ENCODE peak calls at places on chromosomes 11 and 22, in six cellular contexts. One of them, this sample, is unnamed.

GRCh38 chr11:115215694-115216615 is 288.3 kb downstream of the CADM1 start:
- DNase-seq in mesenchymal stem cell: peak
- DNase-seq in IMR-90: no peak
- DNase-seq in H1: no peak
- DNase-seq in trophoblast cell: no peak
- DNase-seq in mesendoderm: peak
- DNase-seq in this sample: no peak

GRCh38 chr11:16278273-16278672 is 78.1 kb downstream of the SOX6 start:
- DNase-seq in mesenchymal stem cell: no peak
- DNase-seq in mesendoderm: no peak
- DNase-seq in trophoblast cell: no peak
- DNase-seq in H1: no peak
- DNase-seq in IMR-90: no peak
- DNase-seq in this sample: no peak

GRCh38 chr22:40324468-40325305 is 21.6 kb upstream of the ADSL start:
- DNase-seq in trophoblast cell: no peak
- DNase-seq in mesenchymal stem cell: no peak
- DNase-seq in H1: no peak
- DNase-seq in IMR-90: no peak
- DNase-seq in mesendoderm: no peak
- DNase-seq in this sample: no peak

GRCh38 chr11:67301951-67302516 is 1.3 kb upstream of the SSH3 start:
- DNase-seq in mesenchymal stem cell: peak
- DNase-seq in mesendoderm: peak
- DNase-seq in IMR-90: peak
- DNase-seq in trophoblast cell: peak
- DNase-seq in H1: peak
- DNase-seq in this sample: no peak

GRCh38 chr11:2521081-2521480 is 76.3 kb downstream of the KCNQ1 start:
- DNase-seq in mesenchymal stem cell: no peak
- DNase-seq in mesendoderm: no peak
- DNase-seq in trophoblast cell: no peak
- DNase-seq in IMR-90: no peak
- DNase-seq in H1: no peak
- DNase-seq in this sample: no peak

GRCh38 chr22:27445876-27446275 is 355.7 kb downstream of the MN1 start:
- DNase-seq in IMR-90: peak
- DNase-seq in H1: no peak
- DNase-seq in trophoblast cell: no peak
- DNase-seq in mesenchymal stem cell: peak
- DNase-seq in mesendoderm: no peak
- DNase-seq in this sample: no peak

GRCh38 chr11:128914216-128915147 is 23.3 kb downstream of the KCNJ5 start:
- DNase-seq in trophoblast cell: no peak
- DNase-seq in mesenchymal stem cell: no peak
- DNase-seq in IMR-90: no peak
- DNase-seq in mesendoderm: no peak
- DNase-seq in H1: no peak
- DNase-seq in this sample: no peak

GRCh38 chr11:5605849-5606248 is 9.4 kb downstream of the TRIM6 start:
- DNase-seq in IMR-90: peak
- DNase-seq in trophoblast cell: no peak
- DNase-seq in H1: no peak
- DNase-seq in mesenchymal stem cell: peak
- DNase-seq in mesendoderm: no peak
- DNase-seq in this sample: no peak

GRCh38 chr11:117814766-117815261 is 9.7 kb downstream of the FXYD2 start:
- DNase-seq in H1: no peak
- DNase-seq in IMR-90: no peak
- DNase-seq in mesenchymal stem cell: no peak
- DNase-seq in trophoblast cell: no peak
- DNase-seq in mesendoderm: no peak
- DNase-seq in this sample: no peak

GRCh38 chr11:107770546-107770945 is 58.7 kb upstream of the SLN start:
- DNase-seq in trophoblast cell: peak
- DNase-seq in H1: peak
- DNase-seq in mesendoderm: peak
- DNase-seq in mesenchymal stem cell: peak
- DNase-seq in IMR-90: peak
- DNase-seq in this sample: no peak

GRCh38 chr11:77672276-77672675 is 34.7 kb upstream of the CLNS1A start:
- DNase-seq in IMR-90: peak
- DNase-seq in mesenchymal stem cell: peak
- DNase-seq in H1: no peak
- DNase-seq in mesendoderm: no peak
- DNase-seq in trophoblast cell: peak
- DNase-seq in this sample: no peak

GRCh38 chr11:3000032-3000961 is 8.2 kb upstream of the NAP1L4 start:
- DNase-seq in IMR-90: peak
- DNase-seq in H1: no peak
- DNase-seq in mesendoderm: no peak
- DNase-seq in mesenchymal stem cell: no peak
- DNase-seq in trophoblast cell: no peak
- DNase-seq in this sample: no peak

GRCh38 chr11:130514316-130514715 is 65.9 kb downstream of the ADAMTS15 start:
- DNase-seq in H1: peak
- DNase-seq in IMR-90: peak
- DNase-seq in mesendoderm: no peak
- DNase-seq in mesenchymal stem cell: no peak
- DNase-seq in trophoblast cell: no peak
- DNase-seq in this sample: no peak

GRCh38 chr11:114257621-114258558 is 38.3 kb upstream of the NNMT start:
- DNase-seq in IMR-90: no peak
- DNase-seq in mesendoderm: peak
- DNase-seq in H1: peak
- DNase-seq in trophoblast cell: no peak
- DNase-seq in mesenchymal stem cell: peak
- DNase-seq in this sample: peak

GRCh38 chr11:57674251-57674650 is 6.3 kb downstream of the ZDHHC5 start:
- DNase-seq in mesendoderm: no peak
- DNase-seq in trophoblast cell: no peak
- DNase-seq in IMR-90: no peak
- DNase-seq in mesenchymal stem cell: no peak
- DNase-seq in H1: no peak
- DNase-seq in this sample: no peak

GRCh38 chr11:75189911-75190310 is 39.0 kb downstream of the SLCO2B1 start:
- DNase-seq in mesendoderm: no peak
- DNase-seq in trophoblast cell: no peak
- DNase-seq in mesenchymal stem cell: no peak
- DNase-seq in H1: no peak
- DNase-seq in IMR-90: no peak
- DNase-seq in this sample: no peak

GRCh38 chr11:18650859-18651557 is 16.9 kb upstream of the SPTY2D1 start:
- DNase-seq in mesenchymal stem cell: peak
- DNase-seq in trophoblast cell: peak
- DNase-seq in H1: peak
- DNase-seq in mesendoderm: peak
- DNase-seq in IMR-90: peak
- DNase-seq in this sample: peak

GRCh38 chr11:88131764-88132470 is 43.3 kb downstream of the RAB38 start:
- DNase-seq in H1: no peak
- DNase-seq in mesendoderm: no peak
- DNase-seq in trophoblast cell: no peak
- DNase-seq in mesenchymal stem cell: no peak
- DNase-seq in IMR-90: no peak
- DNase-seq in this sample: no peak

GRCh38 chr11:62030071-62030684 is 62.7 kb upstream of the FTH1 start:
- DNase-seq in mesendoderm: peak
- DNase-seq in mesenchymal stem cell: no peak
- DNase-seq in IMR-90: no peak
- DNase-seq in trophoblast cell: no peak
- DNase-seq in H1: peak
- DNase-seq in this sample: no peak

GRCh38 chr11:33920838-33921613 is 29.1 kb upstream of the LMO2 start:
- DNase-seq in H1: no peak
- DNase-seq in mesenchymal stem cell: no peak
- DNase-seq in IMR-90: no peak
- DNase-seq in mesendoderm: no peak
- DNase-seq in trophoblast cell: no peak
- DNase-seq in this sample: no peak

GRCh38 chr11:33942954-33943353 is 51.1 kb upstream of the LMO2 start:
- DNase-seq in IMR-90: peak
- DNase-seq in trophoblast cell: no peak
- DNase-seq in H1: no peak
- DNase-seq in mesenchymal stem cell: peak
- DNase-seq in mesendoderm: no peak
- DNase-seq in this sample: no peak

GRCh38 chr22:26004477-26004876 is 164.8 kb upstream of the SEZ6L start:
- DNase-seq in mesendoderm: no peak
- DNase-seq in IMR-90: no peak
- DNase-seq in H1: no peak
- DNase-seq in trophoblast cell: no peak
- DNase-seq in mesenchymal stem cell: no peak
- DNase-seq in this sample: no peak

GRCh38 chr22:30241576-30242371 is 4.8 kb downstream of the LIF start:
- DNase-seq in IMR-90: peak
- DNase-seq in mesenchymal stem cell: no peak
- DNase-seq in H1: no peak
- DNase-seq in mesendoderm: no peak
- DNase-seq in trophoblast cell: no peak
- DNase-seq in this sample: no peak

GRCh38 chr11:77779935-77780334 is 40.6 kb downstream of the RSF1 start:
- DNase-seq in IMR-90: peak
- DNase-seq in H1: no peak
- DNase-seq in trophoblast cell: no peak
- DNase-seq in mesendoderm: peak
- DNase-seq in mesenchymal stem cell: peak
- DNase-seq in this sample: peak

GRCh38 chr22:42431401-42432019 is 693 bp downstream of the NFAM1 start:
- DNase-seq in H1: no peak
- DNase-seq in IMR-90: no peak
- DNase-seq in mesenchymal stem cell: no peak
- DNase-seq in trophoblast cell: no peak
- DNase-seq in mesendoderm: no peak
- DNase-seq in this sample: no peak

GRCh38 chr11:86220654-86221053 is 23.9 kb upstream of the EED start:
- DNase-seq in mesenchymal stem cell: no peak
- DNase-seq in IMR-90: no peak
- DNase-seq in mesendoderm: no peak
- DNase-seq in H1: no peak
- DNase-seq in trophoblast cell: no peak
- DNase-seq in this sample: no peak

GRCh38 chr22:36741204-36741793 is 34.6 kb downstream of the IFT27 start:
- DNase-seq in trophoblast cell: no peak
- DNase-seq in IMR-90: no peak
- DNase-seq in mesenchymal stem cell: peak
- DNase-seq in mesendoderm: peak
- DNase-seq in H1: no peak
- DNase-seq in this sample: no peak

GRCh38 chr11:113397212-113397611 is 9.6 kb downstream of the ANKK1 start:
- DNase-seq in mesenchymal stem cell: no peak
- DNase-seq in trophoblast cell: no peak
- DNase-seq in H1: no peak
- DNase-seq in mesendoderm: no peak
- DNase-seq in IMR-90: no peak
- DNase-seq in this sample: no peak

GRCh38 chr11:8084352-8084751 is 3.3 kb downstream of the TUB start:
- DNase-seq in mesendoderm: no peak
- DNase-seq in trophoblast cell: no peak
- DNase-seq in H1: no peak
- DNase-seq in IMR-90: no peak
- DNase-seq in mesenchymal stem cell: no peak
- DNase-seq in this sample: no peak

GRCh38 chr22:21102659-21103267 is 57.0 kb downstream of the LRRC74B start:
- DNase-seq in trophoblast cell: peak
- DNase-seq in H1: peak
- DNase-seq in IMR-90: peak
- DNase-seq in mesenchymal stem cell: peak
- DNase-seq in mesendoderm: peak
- DNase-seq in this sample: peak

GRCh38 chr11:19429108-19429760 is 188.5 kb upstream of the E2F8 start:
- DNase-seq in mesenchymal stem cell: no peak
- DNase-seq in mesendoderm: no peak
- DNase-seq in trophoblast cell: no peak
- DNase-seq in H1: no peak
- DNase-seq in IMR-90: no peak
- DNase-seq in this sample: no peak

GRCh38 chr11:131979364-131979763 is 608.9 kb downstream of the NTM start:
- DNase-seq in IMR-90: no peak
- DNase-seq in trophoblast cell: no peak
- DNase-seq in H1: no peak
- DNase-seq in mesendoderm: no peak
- DNase-seq in mesenchymal stem cell: no peak
- DNase-seq in this sample: no peak

GRCh38 chr11:13889566-13890214 is 72.8 kb upstream of the SPON1 start:
- DNase-seq in IMR-90: no peak
- DNase-seq in trophoblast cell: no peak
- DNase-seq in H1: no peak
- DNase-seq in mesendoderm: no peak
- DNase-seq in mesenchymal stem cell: no peak
- DNase-seq in this sample: no peak

GRCh38 chr22:40218723-40219294 is 41.1 kb downstream of the TNRC6B start:
- DNase-seq in trophoblast cell: no peak
- DNase-seq in IMR-90: peak
- DNase-seq in mesendoderm: no peak
- DNase-seq in H1: no peak
- DNase-seq in mesenchymal stem cell: no peak
- DNase-seq in this sample: no peak

GRCh38 chr22:32695451-32695891 is 106.0 kb upstream of the TIMP3 start:
- DNase-seq in mesendoderm: peak
- DNase-seq in trophoblast cell: peak
- DNase-seq in IMR-90: peak
- DNase-seq in H1: no peak
- DNase-seq in mesenchymal stem cell: peak
- DNase-seq in this sample: no peak

GRCh38 chr11:1147792-1148191 is 10.0 kb upstream of the MUC5AC start:
- DNase-seq in mesenchymal stem cell: no peak
- DNase-seq in IMR-90: no peak
- DNase-seq in mesendoderm: no peak
- DNase-seq in trophoblast cell: no peak
- DNase-seq in H1: no peak
- DNase-seq in this sample: no peak
- H4K8ac ChIP-seq in mesenchymal stem cell: no peak
- H4K8ac ChIP-seq in IMR-90: no peak
- H4K8ac ChIP-seq in mesendoderm: no peak
- H4K8ac ChIP-seq in trophoblast cell: no peak
- H4K8ac ChIP-seq in H1: no peak
- H4K8ac ChIP-seq in this sample: peak

GRCh38 chr11:126465573-126466287 is 110.2 kb downstream of the ST3GAL4 start:
- DNase-seq in mesendoderm: no peak
- DNase-seq in H1: no peak
- DNase-seq in IMR-90: no peak
- DNase-seq in trophoblast cell: no peak
- DNase-seq in mesenchymal stem cell: no peak
- DNase-seq in this sample: no peak
- H3K4me3 ChIP-seq in mesendoderm: no peak
- H3K4me3 ChIP-seq in H1: no peak
- H3K4me3 ChIP-seq in IMR-90: no peak
- H3K4me3 ChIP-seq in trophoblast cell: no peak
- H3K4me3 ChIP-seq in mesenchymal stem cell: no peak
- H3K4me3 ChIP-seq in this sample: no peak

GRCh38 chr11:63573881-63574855 is 11.0 kb upstream of the PLAAT2 start:
- DNase-seq in mesendoderm: peak
- DNase-seq in mesenchymal stem cell: peak
- DNase-seq in IMR-90: peak
- DNase-seq in trophoblast cell: peak
- DNase-seq in H1: no peak
- DNase-seq in this sample: no peak
- H3K9ac ChIP-seq in mesendoderm: no peak
- H3K9ac ChIP-seq in mesenchymal stem cell: peak
- H3K9ac ChIP-seq in IMR-90: peak
- H3K9ac ChIP-seq in trophoblast cell: no peak
- H3K9ac ChIP-seq in H1: no peak
- H3K9ac ChIP-seq in this sample: no peak

GRCh38 chr11:83072689-83073242 is 1.1 kb upstream of the RAB30 start:
- DNase-seq in mesendoderm: peak
- DNase-seq in mesenchymal stem cell: no peak
- DNase-seq in trophoblast cell: no peak
- DNase-seq in H1: no peak
- DNase-seq in IMR-90: no peak
- DNase-seq in this sample: no peak
- H4K8ac ChIP-seq in mesendoderm: no peak
- H4K8ac ChIP-seq in mesenchymal stem cell: peak
- H4K8ac ChIP-seq in trophoblast cell: peak
- H4K8ac ChIP-seq in H1: peak
- H4K8ac ChIP-seq in IMR-90: peak
- H4K8ac ChIP-seq in this sample: no peak